ENCODE peak calls at places on chromosome 19, in six cellular contexts. One of them, this sample, is unnamed.
A peak's percentile ranks its signal among the peaks of the same experiment; 100 is the strongest.

GRCh38 chr19:19057720-19058119 is 6.1 kb upstream of the SLC25A42 start:
- DNase-seq in body of pancreas: no peak
- DNase-seq in RWPE2: no peak
- DNase-seq in neural progenitor cell: no peak
- DNase-seq in psoas muscle: no peak
- DNase-seq in transverse colon: peak; percentile 31
- DNase-seq in this sample: no peak

GRCh38 chr19:41323023-41323422 is 13.1 kb downstream of the CCDC97 start:
- DNase-seq in body of pancreas: no peak
- DNase-seq in RWPE2: no peak
- DNase-seq in neural progenitor cell: no peak
- DNase-seq in psoas muscle: peak; percentile 58
- DNase-seq in transverse colon: no peak
- DNase-seq in this sample: no peak

GRCh38 chr19:19149402-19149801 is 11.1 kb upstream of the TMEM161A start:
- DNase-seq in body of pancreas: no peak
- DNase-seq in RWPE2: no peak
- DNase-seq in neural progenitor cell: no peak
- DNase-seq in psoas muscle: no peak
- DNase-seq in transverse colon: no peak
- DNase-seq in this sample: no peak

GRCh38 chr19:34172661-34173144 is 399 bp downstream of the LSM14A start:
- DNase-seq in body of pancreas: no peak
- DNase-seq in RWPE2: no peak
- DNase-seq in neural progenitor cell: peak; percentile 90
- DNase-seq in psoas muscle: peak; percentile 41
- DNase-seq in transverse colon: peak; percentile 23
- DNase-seq in this sample: no peak

GRCh38 chr19:18599485-18599884 is 7.1 kb downstream of the CRLF1 start:
- DNase-seq in body of pancreas: no peak
- DNase-seq in RWPE2: peak; percentile 62
- DNase-seq in neural progenitor cell: no peak
- DNase-seq in psoas muscle: no peak
- DNase-seq in transverse colon: no peak
- DNase-seq in this sample: no peak

GRCh38 chr19:2755448-2755705 is 15.6 kb upstream of the SLC39A3 start:
- DNase-seq in body of pancreas: no peak
- DNase-seq in RWPE2: no peak
- DNase-seq in neural progenitor cell: no peak
- DNase-seq in psoas muscle: no peak
- DNase-seq in transverse colon: no peak
- DNase-seq in this sample: no peak

GRCh38 chr19:7013678-7014077 is 7.6 kb downstream of the MBD3L2B start:
- DNase-seq in body of pancreas: no peak
- DNase-seq in RWPE2: no peak
- DNase-seq in neural progenitor cell: no peak
- DNase-seq in psoas muscle: no peak
- DNase-seq in transverse colon: no peak
- DNase-seq in this sample: no peak

GRCh38 chr19:51354742-51355148 is 11.4 kb downstream of the ETFB start:
- DNase-seq in body of pancreas: no peak
- DNase-seq in RWPE2: no peak
- DNase-seq in neural progenitor cell: peak; percentile 94
- DNase-seq in psoas muscle: no peak
- DNase-seq in transverse colon: no peak
- DNase-seq in this sample: no peak

GRCh38 chr19:40238775-40239174 is 12.3 kb upstream of the CCNP start:
- DNase-seq in body of pancreas: no peak
- DNase-seq in RWPE2: no peak
- DNase-seq in neural progenitor cell: no peak
- DNase-seq in psoas muscle: no peak
- DNase-seq in transverse colon: no peak
- DNase-seq in this sample: no peak

GRCh38 chr19:9848060-9848459 is 12.9 kb downstream of the PIN1 start:
- DNase-seq in body of pancreas: no peak
- DNase-seq in RWPE2: no peak
- DNase-seq in neural progenitor cell: peak; percentile 65
- DNase-seq in psoas muscle: no peak
- DNase-seq in transverse colon: no peak
- DNase-seq in this sample: peak; percentile 71

GRCh38 chr19:48950159-48950558 is 4.5 kb upstream of the BAX start:
- DNase-seq in body of pancreas: no peak
- DNase-seq in RWPE2: no peak
- DNase-seq in neural progenitor cell: no peak
- DNase-seq in psoas muscle: no peak
- DNase-seq in transverse colon: no peak
- DNase-seq in this sample: peak; percentile 73

GRCh38 chr19:46902402-46902766 is 41.6 kb downstream of the ARHGAP35 start:
- DNase-seq in body of pancreas: no peak
- DNase-seq in RWPE2: peak; percentile 64
- DNase-seq in neural progenitor cell: no peak
- DNase-seq in psoas muscle: no peak
- DNase-seq in transverse colon: no peak
- DNase-seq in this sample: no peak

GRCh38 chr19:36488816-36489138 is 584 bp downstream of the ZNF566 start:
- DNase-seq in body of pancreas: no peak
- DNase-seq in RWPE2: no peak
- DNase-seq in neural progenitor cell: peak; percentile 18
- DNase-seq in psoas muscle: peak; percentile 15
- DNase-seq in transverse colon: no peak
- DNase-seq in this sample: peak; percentile 31

GRCh38 chr19:3857449-3858003 is 11.3 kb downstream of the ZFR2 start:
- DNase-seq in body of pancreas: no peak
- DNase-seq in RWPE2: no peak
- DNase-seq in neural progenitor cell: no peak
- DNase-seq in psoas muscle: no peak
- DNase-seq in transverse colon: no peak
- DNase-seq in this sample: no peak

GRCh38 chr19:48890551-48890950 is 8.0 kb downstream of the TULP2 start:
- DNase-seq in body of pancreas: no peak
- DNase-seq in RWPE2: no peak
- DNase-seq in neural progenitor cell: no peak
- DNase-seq in psoas muscle: no peak
- DNase-seq in transverse colon: no peak
- DNase-seq in this sample: no peak

GRCh38 chr19:10565028-10565566 is 713 bp downstream of the KRI1 start:
- DNase-seq in body of pancreas: peak; percentile 39
- DNase-seq in RWPE2: no peak
- DNase-seq in neural progenitor cell: peak; percentile 81
- DNase-seq in psoas muscle: peak; percentile 52
- DNase-seq in transverse colon: peak; percentile 55
- DNase-seq in this sample: peak; percentile 89

GRCh38 chr19:51514866-51515481 is 13.4 kb upstream of the SIGLEC12 start:
- DNase-seq in body of pancreas: no peak
- DNase-seq in RWPE2: no peak
- DNase-seq in neural progenitor cell: peak; percentile 56
- DNase-seq in psoas muscle: no peak
- DNase-seq in transverse colon: no peak
- DNase-seq in this sample: no peak

GRCh38 chr19:37635076-37636056 is 19.9 kb downstream of the ZFP30 start:
- DNase-seq in body of pancreas: no peak
- DNase-seq in RWPE2: no peak
- DNase-seq in neural progenitor cell: no peak
- DNase-seq in psoas muscle: no peak
- DNase-seq in transverse colon: no peak
- DNase-seq in this sample: no peak

GRCh38 chr19:11092181-11092538 is 2.9 kb downstream of the LDLR start:
- DNase-seq in body of pancreas: peak; percentile 40
- DNase-seq in RWPE2: no peak
- DNase-seq in neural progenitor cell: no peak
- DNase-seq in psoas muscle: no peak
- DNase-seq in transverse colon: no peak
- DNase-seq in this sample: no peak

GRCh38 chr19:34484328-34484727 is 2.8 kb downstream of the WTIP start:
- DNase-seq in body of pancreas: no peak
- DNase-seq in RWPE2: no peak
- DNase-seq in neural progenitor cell: no peak
- DNase-seq in psoas muscle: no peak
- DNase-seq in transverse colon: no peak
- DNase-seq in this sample: no peak

GRCh38 chr19:20333508-20333907 is 166.5 kb downstream of the ZNF486 start:
- DNase-seq in body of pancreas: no peak
- DNase-seq in RWPE2: no peak
- DNase-seq in neural progenitor cell: no peak
- DNase-seq in psoas muscle: no peak
- DNase-seq in transverse colon: no peak
- DNase-seq in this sample: no peak

GRCh38 chr19:37218592-37218935 is 550 bp downstream of the ZNF383 start:
- DNase-seq in body of pancreas: no peak
- DNase-seq in RWPE2: no peak
- DNase-seq in neural progenitor cell: no peak
- DNase-seq in psoas muscle: no peak
- DNase-seq in transverse colon: no peak
- DNase-seq in this sample: no peak

GRCh38 chr19:4130635-4131438 is 6.9 kb upstream of the MAP2K2 start:
- DNase-seq in body of pancreas: no peak
- DNase-seq in RWPE2: no peak
- DNase-seq in neural progenitor cell: no peak
- DNase-seq in psoas muscle: no peak
- DNase-seq in transverse colon: peak; percentile 39
- DNase-seq in this sample: no peak

GRCh38 chr19:19120308-19121156 is 17.7 kb downstream of the TMEM161A start:
- DNase-seq in body of pancreas: peak; percentile 30
- DNase-seq in RWPE2: no peak
- DNase-seq in neural progenitor cell: peak; percentile 97
- DNase-seq in psoas muscle: peak; percentile 48
- DNase-seq in transverse colon: peak; percentile 71
- DNase-seq in this sample: peak; percentile 75

GRCh38 chr19:17762505-17763229 is 11.4 kb downstream of the FCHO1 start:
- DNase-seq in body of pancreas: no peak
- DNase-seq in RWPE2: no peak
- DNase-seq in neural progenitor cell: peak; percentile 94
- DNase-seq in psoas muscle: no peak
- DNase-seq in transverse colon: peak; percentile 47
- DNase-seq in this sample: peak; percentile 53

GRCh38 chr19:35790981-35791813 is 15.8 kb downstream of the ARHGAP33 start:
- DNase-seq in body of pancreas: peak; percentile 69
- DNase-seq in RWPE2: no peak
- DNase-seq in neural progenitor cell: no peak
- DNase-seq in psoas muscle: no peak
- DNase-seq in transverse colon: no peak
- DNase-seq in this sample: peak; percentile 77

GRCh38 chr19:27861411-27861975 is 1351.5 kb downstream of the UQCRFS1 start:
- DNase-seq in body of pancreas: no peak
- DNase-seq in RWPE2: no peak
- DNase-seq in neural progenitor cell: no peak
- DNase-seq in psoas muscle: no peak
- DNase-seq in transverse colon: no peak
- DNase-seq in this sample: no peak

GRCh38 chr19:18158471-18158870 is 5.5 kb downstream of the PIK3R2 start:
- DNase-seq in body of pancreas: no peak
- DNase-seq in RWPE2: no peak
- DNase-seq in neural progenitor cell: no peak
- DNase-seq in psoas muscle: no peak
- DNase-seq in transverse colon: no peak
- DNase-seq in this sample: no peak

GRCh38 chr19:50224986-50225747 is 21.7 kb downstream of the MYH14 start:
- DNase-seq in body of pancreas: no peak
- DNase-seq in RWPE2: no peak
- DNase-seq in neural progenitor cell: no peak
- DNase-seq in psoas muscle: peak; percentile 45
- DNase-seq in transverse colon: no peak
- DNase-seq in this sample: no peak

GRCh38 chr19:39032164-39032918 is at the start of gene FBXO27:
- DNase-seq in body of pancreas: no peak
- DNase-seq in RWPE2: peak; percentile 68
- DNase-seq in neural progenitor cell: peak; percentile 72
- DNase-seq in psoas muscle: peak; percentile 22
- DNase-seq in transverse colon: peak; percentile 10
- DNase-seq in this sample: peak; percentile 55
- H3K27ac ChIP-seq in body of pancreas: peak within 1 kb of the TSS; percentile 69
- H3K27ac ChIP-seq in RWPE2: peak within 1 kb of the TSS; percentile 73
- H3K27ac ChIP-seq in neural progenitor cell: no peak within 1 kb of the TSS
- H3K27ac ChIP-seq in psoas muscle: no peak within 1 kb of the TSS
- H3K27ac ChIP-seq in transverse colon: peak within 1 kb of the TSS; percentile 66
- H3K27ac ChIP-seq in this sample: peak within 1 kb of the TSS; percentile 80

GRCh38 chr19:1417681-1418493 is 10.5 kb downstream of the DAZAP1 start:
- DNase-seq in body of pancreas: no peak
- DNase-seq in RWPE2: no peak
- DNase-seq in neural progenitor cell: no peak
- DNase-seq in psoas muscle: no peak
- DNase-seq in transverse colon: no peak
- DNase-seq in this sample: no peak
- H3K36me3 ChIP-seq in body of pancreas: peaks cover 15% of the 10 kb centered on the region
- H3K36me3 ChIP-seq in RWPE2: peaks cover 72% of the 10 kb centered on the region
- H3K36me3 ChIP-seq in neural progenitor cell: no peaks in the 10 kb centered on the region
- H3K36me3 ChIP-seq in psoas muscle: no peaks in the 10 kb centered on the region
- H3K36me3 ChIP-seq in transverse colon: peaks cover 22% of the 10 kb centered on the region
- H3K36me3 ChIP-seq in this sample: peaks cover 74% of the 10 kb centered on the region

GRCh38 chr19:30320466-30320865 is 51.7 kb upstream of the ZNF536 start:
- DNase-seq in body of pancreas: no peak
- DNase-seq in RWPE2: no peak
- DNase-seq in neural progenitor cell: no peak
- DNase-seq in psoas muscle: no peak
- DNase-seq in transverse colon: no peak
- DNase-seq in this sample: no peak
- TF ChIP-seq CTCF in body of pancreas: no peak
- TF ChIP-seq CTCF in RWPE2: no peak
- TF ChIP-seq CTCF in neural progenitor cell: no peak
- TF ChIP-seq CTCF in psoas muscle: no peak
- TF ChIP-seq CTCF in transverse colon: no peak
- TF ChIP-seq CTCF in this sample: no peak

GRCh38 chr19:5478925-5479588 is 23.8 kb downstream of the ZNRF4 start:
- DNase-seq in body of pancreas: no peak
- DNase-seq in RWPE2: no peak
- DNase-seq in neural progenitor cell: no peak
- DNase-seq in psoas muscle: no peak
- DNase-seq in transverse colon: no peak
- DNase-seq in this sample: no peak

GRCh38 chr19:5480427-5480836 is 25.2 kb downstream of the ZNRF4 start:
- DNase-seq in body of pancreas: peak; percentile 25
- DNase-seq in RWPE2: no peak
- DNase-seq in neural progenitor cell: peak; percentile 45
- DNase-seq in psoas muscle: peak; percentile 22
- DNase-seq in transverse colon: peak; percentile 26
- DNase-seq in this sample: peak; percentile 47

GRCh38 chr19:5484398-5485285 is 29.4 kb downstream of the ZNRF4 start:
- DNase-seq in body of pancreas: peak; percentile 57
- DNase-seq in RWPE2: no peak
- DNase-seq in neural progenitor cell: peak; percentile 71
- DNase-seq in psoas muscle: no peak
- DNase-seq in transverse colon: no peak
- DNase-seq in this sample: no peak

GRCh38 chr19:5479958-5480357 is 24.7 kb downstream of the ZNRF4 start:
- DNase-seq in body of pancreas: no peak
- DNase-seq in RWPE2: no peak
- DNase-seq in neural progenitor cell: no peak
- DNase-seq in psoas muscle: no peak
- DNase-seq in transverse colon: no peak
- DNase-seq in this sample: peak; percentile 55

DNA sequence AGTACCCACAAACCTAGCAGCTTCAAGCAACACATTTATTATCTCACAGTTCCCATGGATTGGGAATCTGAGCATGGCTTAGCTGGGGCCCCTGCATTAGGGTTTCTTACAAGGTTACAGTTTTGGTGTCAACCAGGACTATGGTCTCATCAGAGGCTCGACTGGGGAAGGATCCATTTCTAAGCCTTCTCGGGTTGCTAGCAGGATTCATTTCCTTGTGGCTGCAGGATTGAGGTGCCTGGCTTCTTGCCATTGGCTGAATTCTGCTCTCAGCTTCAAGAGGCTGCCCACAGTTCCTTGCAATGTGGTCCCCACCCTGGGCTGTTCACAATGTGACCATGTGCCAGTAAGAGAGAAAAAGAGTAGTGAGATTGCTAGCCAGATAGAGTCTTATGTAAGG is 26.7 kb downstream of the ZNRF4 start:
- DNase-seq in body of pancreas: no peak
- DNase-seq in RWPE2: no peak
- DNase-seq in neural progenitor cell: no peak
- DNase-seq in psoas muscle: no peak
- DNase-seq in transverse colon: no peak
- DNase-seq in this sample: no peak
- H3K27ac ChIP-seq in body of pancreas: no peak overlapping the region
- H3K27ac ChIP-seq in RWPE2: no peak overlapping the region
- H3K27ac ChIP-seq in neural progenitor cell: no peak overlapping the region
- H3K27ac ChIP-seq in psoas muscle: no peak overlapping the region
- H3K27ac ChIP-seq in transverse colon: no peak overlapping the region
- H3K27ac ChIP-seq in this sample: no peak overlapping the region

This sample was measured in WERI-Rb-1.